ENCODE peak calls at places on chromosome 7, in five cellular contexts. N is H1, J is HepG2, L is GM12891, Y is K562. E is an unnamed sample.

GRCh38 chr7:52944916-52945315 is 90.5 kb upstream of the POM121L12 start:
- DNase-seq in N (no peak), L (no peak), J (no peak), Y (no peak), E (no peak)

GRCh38 chr7:33459340-33459751 is 330.0 kb downstream of the BBS9 start:
- DNase-seq in Y (no peak), L (no peak), J (peak), N (no peak), E (no peak)

GRCh38 chr7:36506820-36507219 is 117.2 kb downstream of the ANLN start:
- DNase-seq in J (no peak), Y (no peak), N (no peak), L (no peak), E (no peak)

GRCh38 chr7:27179503-27180430 is 5.3 kb downstream of the HOXA11 start:
- DNase-seq in Y (peak), L (no peak), J (peak), N (peak), E (peak)

GRCh38 chr7:112782498-112782897 is 7.7 kb downstream of the TMEM168 start:
- DNase-seq in L (no peak), J (no peak), N (no peak), Y (no peak), E (peak)

GRCh38 chr7:25820432-25821040 is 331.5 kb upstream of the NFE2L3 start:
- DNase-seq in Y (peak), J (no peak), L (no peak), N (no peak), E (no peak)

GRCh38 chr7:26105931-26106330 is 46.1 kb upstream of the NFE2L3 start:
- DNase-seq in Y (no peak), N (no peak), J (no peak), L (no peak), E (no peak)

GRCh38 chr7:113504691-113505090 is 386.3 kb upstream of the SMIM30 start:
- DNase-seq in Y (no peak), N (no peak), J (no peak), L (no peak), E (no peak)

GRCh38 chr7:64314493-64315020 is 796 bp downstream of the ZNF736 start:
- DNase-seq in J (no peak), N (no peak), Y (no peak), L (no peak), E (no peak)

GRCh38 chr7:28183627-28184026 is 3.0 kb upstream of the JAZF1 start:
- DNase-seq in J (no peak), Y (no peak), N (no peak), L (no peak), E (no peak)

GRCh38 chr7:860149-860548 is 16.2 kb upstream of the GET4 start:
- DNase-seq in N (no peak), L (no peak), Y (no peak), J (no peak), E (no peak)

GRCh38 chr7:134855467-134855866 is 76.0 kb downstream of the CALD1 start:
- DNase-seq in L (no peak), Y (no peak), N (no peak), J (no peak), E (no peak)

GRCh38 chr7:10889266-10889898 is 84.3 kb upstream of the PHF14 start:
- DNase-seq in L (peak), Y (peak), N (no peak), J (peak), E (peak)

GRCh38 chr7:27176343-27176731 is 2.2 kb upstream of the HOXA10 start:
- DNase-seq in Y (no peak), L (no peak), N (no peak), J (no peak), E (no peak)

GRCh38 chr7:142391191-142391992 is 133.5 kb upstream of the PRSS58 start:
- DNase-seq in J (no peak), Y (peak), N (peak), L (no peak), E (no peak)

GRCh38 chr7:108094375-108094774 is 35.8 kb downstream of the LAMB4 start:
- DNase-seq in J (no peak), Y (no peak), N (no peak), L (no peak), E (no peak)

GRCh38 chr7:80611779-80612178 is 26.7 kb upstream of the CD36 start:
- DNase-seq in J (peak), Y (no peak), L (no peak), N (no peak), E (no peak)

GRCh38 chr7:479948-480499 is 39.6 kb downstream of the PDGFA start:
- DNase-seq in L (no peak), Y (peak), J (no peak), N (peak), E (no peak)

GRCh38 chr7:97024209-97025129 is at the start of gene DLX5:
- DNase-seq in L (no peak), N (peak), J (peak), Y (no peak), E (no peak)

GRCh38 chr7:101315336-101315735 is 6.3 kb downstream of the IFT22 start:
- DNase-seq in N (peak), J (peak), Y (peak), L (no peak), E (no peak)

GRCh38 chr7:88090671-88091070 is 129.2 kb downstream of the SRI start:
- DNase-seq in Y (no peak), J (no peak), L (no peak), N (no peak), E (no peak)

GRCh38 chr7:158829021-158829341 is 328 bp downstream of the ESYT2 start:
- DNase-seq in N (no peak), Y (no peak), J (peak), L (peak), E (peak)

GRCh38 chr7:137626469-137627067 is 220.2 kb downstream of the DGKI start:
- DNase-seq in Y (peak), J (peak), L (peak), N (peak), E (peak)

GRCh38 chr7:123535517-123535916 is 1.1 kb upstream of the IQUB start:
- DNase-seq in L (no peak), J (no peak), N (no peak), Y (no peak), E (no peak)

GRCh38 chr7:123533553-123533917 is 860 bp downstream of the IQUB start:
- DNase-seq in L (no peak), N (no peak), Y (no peak), J (no peak), E (no peak)

GRCh38 chr7:123537026-123537642 is 2.7 kb upstream of the IQUB start:
- DNase-seq in J (peak), L (no peak), N (no peak), Y (no peak), E (no peak)

GRCh38 chr7:123533929-123534382 is 439 bp downstream of the IQUB start:
- DNase-seq in N (no peak), L (no peak), J (no peak), Y (no peak), E (no peak)

DNA sequence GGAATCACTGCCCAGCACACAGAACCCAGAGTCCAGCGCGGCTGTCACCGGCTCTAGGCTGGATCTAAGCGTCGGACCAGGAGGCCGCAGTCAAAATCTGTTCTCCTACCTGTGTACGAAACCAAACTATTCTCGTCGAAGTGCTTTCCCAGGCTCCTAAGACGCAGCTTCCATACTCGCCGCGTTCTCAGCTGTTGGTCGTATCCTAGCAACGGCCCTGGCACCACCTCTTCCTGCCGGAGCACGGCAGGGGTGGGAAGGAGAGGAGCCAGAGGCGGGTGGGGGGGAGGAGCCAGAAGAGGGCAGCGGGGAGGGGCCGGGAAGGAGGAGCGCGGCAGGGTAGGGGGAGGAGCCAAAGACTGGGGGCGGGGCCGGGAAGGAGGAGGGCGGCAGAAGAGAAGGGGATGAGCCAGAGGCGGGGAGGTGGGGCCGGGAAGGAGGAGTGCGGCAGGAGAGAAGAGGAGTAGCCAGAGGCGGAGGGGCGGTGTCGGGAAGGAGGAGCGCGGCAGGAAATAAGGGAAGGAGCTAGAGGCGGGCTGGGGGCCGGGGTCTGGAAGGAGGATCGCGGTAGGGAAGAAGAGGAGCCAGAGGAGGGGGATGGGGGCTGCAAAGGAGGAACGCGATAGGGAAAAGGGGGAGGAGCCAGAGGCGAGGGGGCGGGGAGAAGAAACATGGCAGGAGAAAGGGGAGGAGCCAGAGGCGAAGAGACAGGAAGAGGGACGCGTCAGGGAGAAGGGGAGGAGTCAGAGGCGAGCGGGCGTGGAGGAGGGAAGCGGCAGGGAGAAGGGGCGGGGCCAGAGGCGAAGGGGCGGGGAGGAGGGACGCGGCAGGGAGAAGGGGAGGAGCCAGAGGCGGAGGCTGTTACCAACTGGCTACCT is at the start of gene IQUB:
- DNase-seq in N (peak), Y (peak), L (peak), J (peak), E (peak)
- TF ChIP-seq POLR2A in N (peak), Y (peak), L (no peak), J (no peak), E (peak)

GRCh38 chr7:148395990-148396716 is 194.4 kb upstream of the C7orf33 start:
- DNase-seq in Y (no peak), N (no peak), L (no peak), J (no peak), E (no peak)
- TF ChIP-seq POLR2AphosphoS5 in Y (no peak), N (no peak), L (no peak), J (no peak), E (no peak)

GRCh38 chr7:13742126-13742525 is 247.3 kb downstream of the ETV1 start:
- DNase-seq in Y (no peak), L (no peak), J (no peak), N (no peak), E (no peak)
- TF ChIP-seq TAF1 in Y (no peak), L (no peak), J (no peak), N (no peak), E (no peak)

DNA sequence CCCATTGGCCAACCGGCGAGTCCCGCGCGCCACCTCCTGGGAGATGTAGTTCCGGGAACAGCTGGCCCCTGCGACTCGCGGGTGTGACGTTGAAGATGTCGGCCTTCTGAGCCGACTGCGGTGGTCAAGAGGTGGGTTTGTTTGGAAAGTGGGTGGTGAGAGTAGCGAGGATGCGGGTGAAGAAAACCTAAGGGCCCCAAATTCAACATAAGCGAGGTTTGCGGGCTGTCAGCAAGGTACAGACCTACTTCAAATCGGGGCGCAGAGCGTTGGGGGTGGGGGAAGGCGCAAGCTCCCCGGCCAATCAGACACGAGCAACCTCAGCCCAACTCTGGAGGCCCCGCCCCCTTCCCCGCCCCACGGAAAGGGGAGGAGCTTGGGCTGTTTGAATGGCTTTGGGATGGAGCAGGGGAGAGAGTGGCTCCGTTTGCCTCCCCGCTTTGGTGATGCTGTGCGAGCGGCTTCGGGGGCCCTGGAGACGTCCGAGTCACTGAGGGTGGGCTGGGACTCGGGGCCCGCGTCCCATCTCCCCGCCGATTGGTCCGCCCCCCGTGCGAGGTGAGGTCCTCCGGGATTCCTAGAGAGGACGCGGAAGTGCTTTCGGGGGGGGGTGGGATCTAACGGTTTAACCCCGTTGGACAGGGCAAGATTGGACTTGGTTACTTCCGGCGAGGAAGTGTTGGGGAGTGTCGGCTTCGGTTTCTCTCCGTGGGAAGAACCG is at the start of gene ZKSCAN5:
- DNase-seq in N (peak), Y (peak), L (peak), J (peak), E (peak)
- TF ChIP-seq POLR2A in N (peak), Y (peak), L (peak), J (peak), E (peak)

GRCh38 chr7:121026577-121027111 is 38.1 kb downstream of the CPED1 start:
- DNase-seq in L (no peak), Y (no peak), J (peak), N (no peak), E (no peak)
- TF ChIP-seq POLR2AphosphoS5 in L (no peak), Y (no peak), J (no peak), N (no peak), E (no peak)

DNA sequence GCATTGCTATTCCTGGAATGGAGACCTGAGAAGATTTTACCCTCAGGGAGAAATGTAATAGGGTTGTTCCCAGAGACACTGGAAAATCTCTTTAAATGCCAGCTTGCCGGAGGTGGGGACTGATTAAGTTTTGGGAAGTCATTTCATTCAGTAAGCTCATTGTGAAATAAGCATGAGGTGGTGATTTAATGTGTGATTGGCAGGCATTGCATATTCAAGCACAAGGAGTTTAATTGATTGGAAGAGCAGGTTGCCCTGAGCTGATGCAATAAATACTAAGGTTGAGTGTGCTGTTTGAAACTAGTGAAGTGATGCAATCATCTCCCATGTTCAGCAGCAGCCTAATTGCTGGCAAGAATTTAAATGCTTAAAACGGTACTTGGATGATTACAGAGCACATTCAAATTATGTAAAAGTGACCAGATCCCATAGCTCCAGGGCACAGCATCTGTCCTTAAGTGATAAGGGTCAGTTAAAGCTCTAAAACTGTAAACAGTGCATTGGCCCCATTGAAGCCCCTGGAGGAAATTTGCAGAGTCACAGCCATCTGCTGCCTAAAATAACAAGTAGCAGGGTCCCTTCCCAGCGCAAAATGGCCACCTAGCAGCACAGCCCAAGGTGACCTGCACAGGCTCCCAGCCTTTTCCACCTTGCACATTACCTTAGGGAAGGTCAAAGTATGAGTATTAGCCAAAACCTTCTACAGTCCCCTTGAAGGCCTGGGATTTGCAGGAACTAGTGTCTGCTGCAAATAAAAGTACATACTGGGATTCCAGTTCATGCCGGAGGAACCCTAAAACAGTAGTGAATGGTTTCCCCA is 92.1 kb downstream of the CCDC71L start:
- DNase-seq in J (no peak), Y (peak), N (no peak), L (no peak), E (no peak)
- TF ChIP-seq TAF1 in J (no peak), Y (peak), N (no peak), L (no peak), E (no peak)

GRCh38 chr7:151088856-151089699 is 2.8 kb downstream of the AGAP3 start:
- DNase-seq in J (peak), L (no peak), N (no peak), Y (no peak), E (no peak)
- TF ChIP-seq POLR2A in J (no peak), L (no peak), N (no peak), Y (no peak), E (no peak)

GRCh38 chr7:20797174-20798080 is 10.7 kb upstream of the SP8 start:
- DNase-seq in Y (no peak), L (no peak), N (peak), J (no peak), E (no peak)
- TF ChIP-seq POLR2AphosphoS5 in Y (no peak), L (no peak), N (peak), J (no peak), E (no peak)

GRCh38 chr7:106504620-106505019 is 156.3 kb downstream of the CCDC71L start:
- DNase-seq in Y (no peak), L (no peak), J (no peak), N (no peak), E (no peak)
- TF ChIP-seq TAF1 in Y (no peak), L (no peak), J (no peak), N (no peak), E (no peak)